ENCODE peak calls at places on chromosomes 6 and 20, in seven cellular contexts. One of them, this sample, is unnamed.

GRCh38 chr6:136035378-136036070 is 184.0 kb downstream of the PDE7B start:
- DNase-seq in heart left ventricle: peak; percentile 57
- DNase-seq in right lobe of liver: no peak
- DNase-seq in ovary: no peak
- DNase-seq in lower leg skin: no peak
- DNase-seq in tibial nerve: no peak
- DNase-seq in adrenal gland: peak; percentile 56
- DNase-seq in this sample: no peak

GRCh38 chr6:142210606-142211005 is 63.5 kb downstream of the VTA1 start:
- DNase-seq in heart left ventricle: no peak
- DNase-seq in right lobe of liver: no peak
- DNase-seq in ovary: no peak
- DNase-seq in lower leg skin: no peak
- DNase-seq in tibial nerve: no peak
- DNase-seq in adrenal gland: no peak
- DNase-seq in this sample: no peak

GRCh38 chr6:378090-378957 is 13.2 kb upstream of the IRF4 start:
- DNase-seq in heart left ventricle: no peak
- DNase-seq in right lobe of liver: no peak
- DNase-seq in ovary: no peak
- DNase-seq in lower leg skin: no peak
- DNase-seq in tibial nerve: no peak
- DNase-seq in adrenal gland: no peak
- DNase-seq in this sample: no peak

GRCh38 chr20:7195704-7196103 is 428.2 kb downstream of the BMP2 start:
- DNase-seq in heart left ventricle: no peak
- DNase-seq in right lobe of liver: no peak
- DNase-seq in ovary: no peak
- DNase-seq in lower leg skin: no peak
- DNase-seq in tibial nerve: no peak
- DNase-seq in adrenal gland: no peak
- DNase-seq in this sample: no peak

GRCh38 chr6:28863607-28864320 is 60.0 kb downstream of the TRIM27 start:
- DNase-seq in heart left ventricle: peak; percentile 55
- DNase-seq in right lobe of liver: peak; percentile 75
- DNase-seq in ovary: peak; percentile 74
- DNase-seq in lower leg skin: peak; percentile 92
- DNase-seq in tibial nerve: peak; percentile 47
- DNase-seq in adrenal gland: peak; percentile 94
- DNase-seq in this sample: peak; percentile 91

GRCh38 chr6:148309301-148309700 is 33.3 kb upstream of the SASH1 start:
- DNase-seq in heart left ventricle: no peak
- DNase-seq in right lobe of liver: no peak
- DNase-seq in ovary: no peak
- DNase-seq in lower leg skin: no peak
- DNase-seq in tibial nerve: no peak
- DNase-seq in adrenal gland: no peak
- DNase-seq in this sample: no peak

GRCh38 chr6:37967651-37968050 is 148.1 kb downstream of the ZFAND3 start:
- DNase-seq in heart left ventricle: no peak
- DNase-seq in right lobe of liver: no peak
- DNase-seq in ovary: no peak
- DNase-seq in lower leg skin: no peak
- DNase-seq in tibial nerve: no peak
- DNase-seq in adrenal gland: no peak
- DNase-seq in this sample: no peak

GRCh38 chr6:72733045-72733444 is 111.2 kb downstream of the KCNQ5 start:
- DNase-seq in heart left ventricle: no peak
- DNase-seq in right lobe of liver: no peak
- DNase-seq in ovary: no peak
- DNase-seq in lower leg skin: no peak
- DNase-seq in tibial nerve: no peak
- DNase-seq in adrenal gland: no peak
- DNase-seq in this sample: no peak

GRCh38 chr6:136788069-136788902 is 4.0 kb downstream of the MAP3K5 start:
- DNase-seq in heart left ventricle: no peak
- DNase-seq in right lobe of liver: no peak
- DNase-seq in ovary: no peak
- DNase-seq in lower leg skin: no peak
- DNase-seq in tibial nerve: no peak
- DNase-seq in adrenal gland: no peak
- DNase-seq in this sample: no peak

GRCh38 chr20:32858189-32858588 is 534 bp upstream of the EFCAB8 start:
- DNase-seq in heart left ventricle: no peak
- DNase-seq in right lobe of liver: no peak
- DNase-seq in ovary: no peak
- DNase-seq in lower leg skin: no peak
- DNase-seq in tibial nerve: no peak
- DNase-seq in adrenal gland: no peak
- DNase-seq in this sample: no peak

GRCh38 chr20:18719426-18719825 is 94.2 kb upstream of the SCP2D1 start:
- DNase-seq in heart left ventricle: no peak
- DNase-seq in right lobe of liver: no peak
- DNase-seq in ovary: no peak
- DNase-seq in lower leg skin: no peak
- DNase-seq in tibial nerve: no peak
- DNase-seq in adrenal gland: no peak
- DNase-seq in this sample: no peak

GRCh38 chr6:134819858-134820495 is 129.9 kb downstream of the ALDH8A1 start:
- DNase-seq in heart left ventricle: no peak
- DNase-seq in right lobe of liver: peak; percentile 33
- DNase-seq in ovary: no peak
- DNase-seq in lower leg skin: no peak
- DNase-seq in tibial nerve: no peak
- DNase-seq in adrenal gland: no peak
- DNase-seq in this sample: no peak

GRCh38 chr20:48831702-48832422 is 4.1 kb upstream of the PREX1 start:
- DNase-seq in heart left ventricle: peak; percentile 69
- DNase-seq in right lobe of liver: peak; percentile 77
- DNase-seq in ovary: peak; percentile 36
- DNase-seq in lower leg skin: no peak
- DNase-seq in tibial nerve: no peak
- DNase-seq in adrenal gland: peak; percentile 91
- DNase-seq in this sample: peak; percentile 58

GRCh38 chr6:25369043-25369442 is 89.9 kb downstream of the CARMIL1 start:
- DNase-seq in heart left ventricle: peak; percentile 23
- DNase-seq in right lobe of liver: no peak
- DNase-seq in ovary: no peak
- DNase-seq in lower leg skin: no peak
- DNase-seq in tibial nerve: no peak
- DNase-seq in adrenal gland: no peak
- DNase-seq in this sample: no peak

GRCh38 chr6:144215402-144215931 is 65.2 kb downstream of the STX11 start:
- DNase-seq in heart left ventricle: no peak
- DNase-seq in right lobe of liver: peak; percentile 29
- DNase-seq in ovary: peak; percentile 32
- DNase-seq in lower leg skin: peak; percentile 87
- DNase-seq in tibial nerve: no peak
- DNase-seq in adrenal gland: peak; percentile 59
- DNase-seq in this sample: peak; percentile 65

GRCh38 chr6:144216668-144217218 is 66.4 kb downstream of the STX11 start:
- DNase-seq in heart left ventricle: peak; percentile 78
- DNase-seq in right lobe of liver: peak; percentile 77
- DNase-seq in ovary: no peak
- DNase-seq in lower leg skin: no peak
- DNase-seq in tibial nerve: no peak
- DNase-seq in adrenal gland: no peak
- DNase-seq in this sample: no peak

GRCh38 chr6:144214622-144215401 is 64.5 kb downstream of the STX11 start:
- DNase-seq in heart left ventricle: no peak
- DNase-seq in right lobe of liver: peak; percentile 24
- DNase-seq in ovary: peak; percentile 33
- DNase-seq in lower leg skin: no peak
- DNase-seq in tibial nerve: no peak
- DNase-seq in adrenal gland: no peak
- DNase-seq in this sample: no peak

GRCh38 chr6:144217264-144217663 is 66.9 kb downstream of the STX11 start:
- DNase-seq in heart left ventricle: no peak
- DNase-seq in right lobe of liver: no peak
- DNase-seq in ovary: no peak
- DNase-seq in lower leg skin: no peak
- DNase-seq in tibial nerve: no peak
- DNase-seq in adrenal gland: no peak
- DNase-seq in this sample: no peak

DNA sequence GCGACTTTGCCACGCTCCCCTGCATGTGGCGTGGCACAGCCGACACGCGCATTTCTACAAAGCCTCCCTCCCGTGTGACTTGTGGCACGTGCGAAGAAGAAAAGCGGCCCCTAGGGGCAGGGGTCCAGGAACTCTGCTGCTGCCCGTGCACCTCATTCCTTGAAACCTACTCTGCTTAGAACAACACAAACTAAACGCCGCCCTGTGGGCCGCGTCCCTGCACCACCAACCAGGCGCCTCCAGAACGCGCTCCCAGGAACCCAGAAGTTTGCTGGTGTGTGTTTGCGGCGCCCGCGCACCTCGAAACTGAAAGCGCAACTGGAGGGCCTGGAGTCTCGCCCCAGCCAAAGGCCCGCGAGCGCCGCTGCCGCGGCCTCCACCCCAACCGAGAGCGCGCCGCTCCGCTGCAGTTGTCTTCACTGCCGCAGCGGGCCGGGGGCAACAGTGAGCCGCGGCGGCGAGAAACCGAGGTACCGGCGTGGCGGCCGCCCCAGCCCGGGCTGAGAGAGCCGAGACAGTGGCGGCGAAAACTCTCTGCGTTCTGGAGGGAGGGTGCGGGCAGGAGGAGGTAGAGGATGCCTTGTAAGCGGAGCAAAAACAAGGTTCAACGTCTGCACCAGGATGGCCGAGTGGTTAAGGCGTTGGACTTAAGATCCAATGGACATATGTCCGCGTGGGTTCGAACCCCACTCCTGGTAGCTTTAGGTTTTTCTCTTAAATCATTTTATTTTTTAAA is 65.8 kb downstream of the STX11 start:
- DNase-seq in heart left ventricle: peak; percentile 93
- DNase-seq in right lobe of liver: peak; percentile 92
- DNase-seq in ovary: peak; percentile 97
- DNase-seq in lower leg skin: peak; percentile 99
- DNase-seq in tibial nerve: peak; percentile 95
- DNase-seq in adrenal gland: peak; percentile 99
- DNase-seq in this sample: peak; percentile 98
- TF ChIP-seq POLR2A in heart left ventricle: no peak
- TF ChIP-seq POLR2A in right lobe of liver: peak; percentile 37
- TF ChIP-seq POLR2A in ovary: no peak
- TF ChIP-seq POLR2A in lower leg skin: no peak
- TF ChIP-seq POLR2A in tibial nerve: peak; percentile 61
- TF ChIP-seq POLR2A in adrenal gland: peak; percentile 26
- TF ChIP-seq POLR2A in this sample: peak; percentile 49

GRCh38 chr6:163712981-163713380 is 298.5 kb downstream of the QKI start:
- DNase-seq in heart left ventricle: no peak
- DNase-seq in right lobe of liver: no peak
- DNase-seq in ovary: no peak
- DNase-seq in lower leg skin: peak; percentile 76
- DNase-seq in tibial nerve: no peak
- DNase-seq in adrenal gland: no peak
- DNase-seq in this sample: no peak

GRCh38 chr6:163711071-163711470 is 296.6 kb downstream of the QKI start:
- DNase-seq in heart left ventricle: no peak
- DNase-seq in right lobe of liver: no peak
- DNase-seq in ovary: no peak
- DNase-seq in lower leg skin: peak; percentile 76
- DNase-seq in tibial nerve: no peak
- DNase-seq in adrenal gland: no peak
- DNase-seq in this sample: peak; percentile 9

GRCh38 chr6:163711615-163712568 is 297.4 kb downstream of the QKI start:
- DNase-seq in heart left ventricle: peak; percentile 80
- DNase-seq in right lobe of liver: peak; percentile 41
- DNase-seq in ovary: no peak
- DNase-seq in lower leg skin: peak; percentile 97
- DNase-seq in tibial nerve: peak; percentile 93
- DNase-seq in adrenal gland: peak; percentile 68
- DNase-seq in this sample: peak; percentile 6

GRCh38 chr6:163714179-163714578 is 299.7 kb downstream of the QKI start:
- DNase-seq in heart left ventricle: no peak
- DNase-seq in right lobe of liver: no peak
- DNase-seq in ovary: no peak
- DNase-seq in lower leg skin: no peak
- DNase-seq in tibial nerve: no peak
- DNase-seq in adrenal gland: no peak
- DNase-seq in this sample: no peak

DNA sequence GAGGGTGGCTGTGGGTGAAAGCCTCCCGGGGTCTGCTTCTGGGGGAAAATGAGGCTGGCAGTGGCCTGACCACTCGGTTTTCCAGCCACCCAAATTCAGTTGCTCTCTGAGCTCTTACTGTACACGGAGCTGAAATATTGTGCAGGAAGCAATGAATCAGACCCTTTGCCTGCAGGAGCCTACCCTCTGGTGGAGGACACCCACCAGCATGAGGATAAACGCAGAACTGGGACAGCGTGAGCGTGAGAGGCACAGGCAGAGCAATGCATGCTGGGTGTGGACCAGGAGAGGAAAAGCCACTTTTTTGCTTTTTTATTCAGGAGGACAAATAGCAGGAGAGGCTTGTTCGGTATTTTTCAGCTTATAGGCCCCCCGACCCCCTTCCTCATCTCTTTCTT is 298.1 kb downstream of the QKI start:
- DNase-seq in heart left ventricle: no peak
- DNase-seq in right lobe of liver: no peak
- DNase-seq in ovary: no peak
- DNase-seq in lower leg skin: peak; percentile 82
- DNase-seq in tibial nerve: no peak
- DNase-seq in adrenal gland: no peak
- DNase-seq in this sample: no peak
- TF ChIP-seq POLR2A in heart left ventricle: no peak
- TF ChIP-seq POLR2A in right lobe of liver: no peak
- TF ChIP-seq POLR2A in ovary: no peak
- TF ChIP-seq POLR2A in lower leg skin: no peak
- TF ChIP-seq POLR2A in tibial nerve: no peak
- TF ChIP-seq POLR2A in adrenal gland: no peak
- TF ChIP-seq POLR2A in this sample: no peak

GRCh38 chr6:17705778-17706579 is 746 bp downstream of the NUP153 start:
- DNase-seq in heart left ventricle: peak; percentile 66
- DNase-seq in right lobe of liver: peak; percentile 71
- DNase-seq in ovary: peak; percentile 76
- DNase-seq in lower leg skin: peak; percentile 93
- DNase-seq in tibial nerve: peak; percentile 19
- DNase-seq in adrenal gland: peak; percentile 68
- DNase-seq in this sample: peak; percentile 89
- TF ChIP-seq POLR2A in heart left ventricle: no peak
- TF ChIP-seq POLR2A in right lobe of liver: no peak
- TF ChIP-seq POLR2A in ovary: no peak
- TF ChIP-seq POLR2A in lower leg skin: no peak
- TF ChIP-seq POLR2A in tibial nerve: peak; percentile 4
- TF ChIP-seq POLR2A in adrenal gland: no peak
- TF ChIP-seq POLR2A in this sample: no peak

DNA sequence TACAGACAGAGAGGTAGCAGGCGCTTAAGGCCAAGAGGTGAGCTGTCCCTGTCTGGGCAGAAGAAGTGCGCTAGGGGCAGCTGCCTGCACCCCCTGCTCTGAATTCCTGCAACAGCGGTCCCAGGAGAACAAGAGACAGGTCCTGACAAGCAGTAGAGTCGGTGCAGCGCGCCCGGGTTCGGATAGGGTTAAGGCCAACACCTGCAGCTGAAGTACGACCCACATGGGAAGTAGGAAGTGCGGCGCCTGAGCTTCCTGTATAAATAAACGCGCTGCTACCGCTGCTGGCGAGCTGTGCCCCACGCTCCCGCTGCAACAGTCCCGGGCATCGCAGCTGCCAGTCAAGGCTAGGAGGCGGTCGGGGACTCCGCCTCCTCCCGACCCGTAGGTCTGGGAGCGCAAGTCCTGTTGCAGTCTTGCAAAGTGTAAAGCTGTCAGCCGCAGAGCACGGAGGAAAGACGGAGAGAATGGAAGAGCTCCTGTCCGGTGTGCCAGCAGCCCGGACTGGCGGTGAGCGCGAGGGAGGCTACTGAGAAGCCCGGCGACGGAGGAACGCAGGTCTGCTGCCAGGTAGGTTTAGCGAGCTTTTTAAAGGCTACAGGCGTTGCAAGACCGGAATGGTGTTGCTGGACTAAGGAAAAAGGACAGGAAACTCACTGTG is at the start of gene RNF144B:
- DNase-seq in heart left ventricle: peak; percentile 83
- DNase-seq in right lobe of liver: peak; percentile 94
- DNase-seq in ovary: peak; percentile 44
- DNase-seq in lower leg skin: peak; percentile 95
- DNase-seq in tibial nerve: peak; percentile 45
- DNase-seq in adrenal gland: peak; percentile 86
- DNase-seq in this sample: peak; percentile 65
- TF ChIP-seq POLR2A in heart left ventricle: no peak
- TF ChIP-seq POLR2A in right lobe of liver: peak; percentile 95
- TF ChIP-seq POLR2A in ovary: no peak
- TF ChIP-seq POLR2A in lower leg skin: no peak
- TF ChIP-seq POLR2A in tibial nerve: peak; percentile 58
- TF ChIP-seq POLR2A in adrenal gland: peak; percentile 34
- TF ChIP-seq POLR2A in this sample: peak; percentile 50

This sample was measured in erythroblast.